ENCODE peak calls at places on chromosomes 11 and 22, in six cellular contexts. R is stimulated activated CD4-positive, alpha-beta T cell treated with anti-CD3 and anti-CD28 coated beads, Interleukin-2, amount 100 ng/mL, for 24 hours; T is activated effector memory CD4-positive, alpha-beta T cell treated with anti-CD3 and anti-CD28 coated beads, Interleukin-2, amount 50 U/mL, for 16 hours; Y is AG08395; Q is anterior cingulate cortex; K is NCI-H345. C is an unnamed sample.

GRCh38 chr11:10906521-10906920 is 48.7 kb upstream of the ZBED5 start:
- DNase-seq in R (no peak), Q (no peak), T (no peak), K (no peak), Y (peak), C (peak)

GRCh38 chr11:77407613-77408012 is 66.3 kb downstream of the PAK1 start:
- DNase-seq in Q (peak), K (peak), R (no peak), Y (peak), T (no peak), C (peak)

GRCh38 chr11:78798567-78799170 is 224.0 kb upstream of the NARS2 start:
- DNase-seq in R (peak), Y (peak), Q (peak), T (no peak), K (peak), C (no peak)

GRCh38 chr11:128772814-128773213 is 78.9 kb downstream of the FLI1 start:
- DNase-seq in T (peak), Q (peak), R (peak), Y (no peak), K (peak), C (no peak)

GRCh38 chr11:693415-693831 is 1.6 kb downstream of the DEAF1 start:
- DNase-seq in T (no peak), Y (no peak), R (no peak), K (no peak), Q (no peak), C (no peak)

GRCh38 chr11:86287468-86287796 is 14.6 kb upstream of the HIKESHI start:
- DNase-seq in Y (no peak), Q (no peak), T (no peak), K (no peak), R (no peak), C (no peak)

GRCh38 chr11:107587306-107587979 is 3.5 kb upstream of the ELMOD1 start:
- DNase-seq in Q (no peak), K (no peak), R (no peak), Y (peak), T (no peak), C (no peak)

GRCh38 chr11:82775736-82776346 is 42.2 kb upstream of the FAM181B start:
- DNase-seq in Q (no peak), R (no peak), K (no peak), Y (peak), T (no peak), C (no peak)

GRCh38 chr11:64870176-64870892 is 8.1 kb downstream of the EHD1 start:
- DNase-seq in T (no peak), R (no peak), Q (no peak), K (no peak), Y (peak), C (no peak)

GRCh38 chr22:32794449-32795213 is 6.9 kb upstream of the TIMP3 start:
- DNase-seq in T (no peak), Y (no peak), K (no peak), R (no peak), Q (no peak), C (no peak)

GRCh38 chr11:7603031-7603781 is 70.1 kb downstream of the CYB5R2 start:
- DNase-seq in K (no peak), Q (no peak), T (no peak), R (no peak), Y (peak), C (no peak)

GRCh38 chr22:30889268-30889995 is 79.1 kb downstream of the MORC2 start:
- DNase-seq in T (peak), Q (no peak), Y (no peak), K (no peak), R (no peak), C (no peak)

GRCh38 chr11:67634366-67635230 is 4.9 kb upstream of the NUDT8 start:
- DNase-seq in Y (no peak), Q (no peak), R (no peak), T (peak), K (no peak), C (no peak)

GRCh38 chr11:44139565-44140313 is 44.3 kb downstream of the EXT2 start:
- DNase-seq in R (no peak), Q (no peak), Y (no peak), T (no peak), K (no peak), C (no peak)

GRCh38 chr11:110777765-110778164 is 65.5 kb upstream of the ARHGAP20 start:
- DNase-seq in Y (no peak), R (no peak), Q (no peak), T (no peak), K (no peak), C (no peak)

GRCh38 chr11:63933459-63933858 is 5.3 kb upstream of the NAA40 start:
- DNase-seq in T (no peak), Q (no peak), K (no peak), R (no peak), Y (peak), C (no peak)

GRCh38 chr22:23264610-23265388 is 84.5 kb downstream of the BCR start:
- DNase-seq in Q (no peak), K (no peak), T (no peak), Y (no peak), R (no peak), C (no peak)

GRCh38 chr11:82906236-82906635 is 4.7 kb downstream of the DDIAS start:
- DNase-seq in Y (peak), K (peak), Q (no peak), R (no peak), T (no peak), C (peak)

GRCh38 chr11:43580735-43581369 is 99.7 kb upstream of the HSD17B12 start:
- DNase-seq in K (no peak), R (no peak), Q (no peak), Y (peak), T (no peak), C (no peak)

GRCh38 chr11:61092280-61092766 is 10.0 kb upstream of the CD5 start:
- DNase-seq in K (no peak), Y (no peak), T (peak), Q (no peak), R (peak), C (no peak)

GRCh38 chr22:20948989-20949388 is 18.1 kb upstream of the AIFM3 start:
- DNase-seq in Q (no peak), T (no peak), Y (no peak), R (no peak), K (no peak), C (no peak)

GRCh38 chr22:19495562-19496323 is 16.0 kb downstream of the CDC45 start:
- DNase-seq in Q (no peak), K (no peak), Y (peak), T (peak), R (no peak), C (no peak)

C was measured in GM04503.